ENCODE peak calls at places on chromosomes 5 and 9, in four cellular contexts. One of them, this sample, is unnamed.

GRCh38 chr5:173420108-173420507 is 91.9 kb upstream of the STC2 start:
- DNase-seq in RWPE1: no peak
- DNase-seq in HT1080: no peak
- DNase-seq in substantia nigra: no peak
- DNase-seq in this sample: no peak

GRCh38 chr9:79623799-79624721 is 52.3 kb downstream of the TLE4 start:
- DNase-seq in substantia nigra: no peak
- DNase-seq in HT1080: peak; percentile 21
- DNase-seq in RWPE1: peak; percentile 82
- DNase-seq in this sample: no peak

GRCh38 chr9:133104718-133105460 is 16.2 kb downstream of the RALGDS start:
- DNase-seq in RWPE1: no peak
- DNase-seq in substantia nigra: no peak
- DNase-seq in HT1080: no peak
- DNase-seq in this sample: no peak

GRCh38 chr5:39080597-39081204 is 6.5 kb upstream of the RICTOR start:
- DNase-seq in HT1080: no peak
- DNase-seq in RWPE1: no peak
- DNase-seq in substantia nigra: peak; percentile 6
- DNase-seq in this sample: peak; percentile 57

GRCh38 chr5:67257500-67257899 is 60.9 kb upstream of the CD180 start:
- DNase-seq in substantia nigra: no peak
- DNase-seq in RWPE1: peak; percentile 72
- DNase-seq in HT1080: no peak
- DNase-seq in this sample: no peak

GRCh38 chr5:116452774-116453368 is 121.8 kb downstream of the SEMA6A start:
- DNase-seq in substantia nigra: no peak
- DNase-seq in RWPE1: no peak
- DNase-seq in HT1080: no peak
- DNase-seq in this sample: no peak

GRCh38 chr5:172345886-172346285 is 62.3 kb upstream of the UBTD2 start:
- DNase-seq in RWPE1: no peak
- DNase-seq in substantia nigra: no peak
- DNase-seq in HT1080: no peak
- DNase-seq in this sample: peak; percentile 80

GRCh38 chr9:78745996-78746395 is 449.1 kb downstream of the PSAT1 start:
- DNase-seq in HT1080: no peak
- DNase-seq in substantia nigra: no peak
- DNase-seq in RWPE1: no peak
- DNase-seq in this sample: no peak

GRCh38 chr5:66949066-66949465 is 247.5 kb downstream of the CD180 start:
- DNase-seq in substantia nigra: no peak
- DNase-seq in HT1080: no peak
- DNase-seq in RWPE1: no peak
- DNase-seq in this sample: no peak

This sample was measured in trophoblast cell.